ENCODE peak calls at places on chromosomes 2 and 18, in ten cellular contexts. One of them, this sample, is unnamed.

GRCh38 chr2:202203348-202203747 is 35.0 kb downstream of the SUMO1 start:
- DNase-seq in spleen: no peak
- DNase-seq in sigmoid colon: no peak
- DNase-seq in SK-N-SH: no peak
- DNase-seq in HCT116: no peak
- DNase-seq in GM12891: peak
- DNase-seq in Panc1: no peak
- DNase-seq in K562: no peak
- DNase-seq in transverse colon: no peak
- DNase-seq in prostate gland: no peak
- DNase-seq in this sample: no peak

GRCh38 chr2:37180006-37180639 is 8.3 kb downstream of the SULT6B1 start:
- DNase-seq in spleen: no peak
- DNase-seq in prostate gland: peak
- DNase-seq in GM12891: no peak
- DNase-seq in HCT116: no peak
- DNase-seq in K562: no peak
- DNase-seq in Panc1: no peak
- DNase-seq in SK-N-SH: no peak
- DNase-seq in sigmoid colon: no peak
- DNase-seq in transverse colon: no peak
- DNase-seq in this sample: no peak

GRCh38 chr2:12769492-12770105 is 52.9 kb downstream of the TRIB2 start:
- DNase-seq in spleen: no peak
- DNase-seq in sigmoid colon: peak
- DNase-seq in HCT116: no peak
- DNase-seq in GM12891: no peak
- DNase-seq in Panc1: no peak
- DNase-seq in K562: no peak
- DNase-seq in SK-N-SH: no peak
- DNase-seq in prostate gland: no peak
- DNase-seq in transverse colon: no peak
- DNase-seq in this sample: no peak

GRCh38 chr18:26473721-26474120 is 74.6 kb downstream of the KCTD1 start:
- DNase-seq in GM12891: no peak
- DNase-seq in HCT116: no peak
- DNase-seq in sigmoid colon: no peak
- DNase-seq in spleen: no peak
- DNase-seq in transverse colon: no peak
- DNase-seq in prostate gland: no peak
- DNase-seq in SK-N-SH: no peak
- DNase-seq in K562: no peak
- DNase-seq in Panc1: no peak
- DNase-seq in this sample: no peak

GRCh38 chr2:55357907-55358306 is 61.7 kb downstream of the CCDC88A start:
- DNase-seq in Panc1: no peak
- DNase-seq in HCT116: no peak
- DNase-seq in prostate gland: no peak
- DNase-seq in sigmoid colon: no peak
- DNase-seq in SK-N-SH: no peak
- DNase-seq in K562: no peak
- DNase-seq in GM12891: no peak
- DNase-seq in spleen: no peak
- DNase-seq in transverse colon: no peak
- DNase-seq in this sample: no peak

GRCh38 chr2:136411946-136412345 is 294.0 kb upstream of the CXCR4 start:
- DNase-seq in SK-N-SH: no peak
- DNase-seq in sigmoid colon: no peak
- DNase-seq in HCT116: no peak
- DNase-seq in Panc1: no peak
- DNase-seq in prostate gland: no peak
- DNase-seq in spleen: no peak
- DNase-seq in transverse colon: no peak
- DNase-seq in GM12891: no peak
- DNase-seq in K562: no peak
- DNase-seq in this sample: no peak

GRCh38 chr2:195367713-195368529 is 289.1 kb upstream of the SLC39A10 start:
- DNase-seq in K562: peak
- DNase-seq in GM12891: no peak
- DNase-seq in transverse colon: no peak
- DNase-seq in sigmoid colon: no peak
- DNase-seq in SK-N-SH: no peak
- DNase-seq in spleen: no peak
- DNase-seq in prostate gland: peak
- DNase-seq in HCT116: no peak
- DNase-seq in Panc1: no peak
- DNase-seq in this sample: no peak

GRCh38 chr18:11327656-11328055 is 178.3 kb upstream of the PIEZO2 start:
- DNase-seq in sigmoid colon: no peak
- DNase-seq in Panc1: no peak
- DNase-seq in K562: no peak
- DNase-seq in prostate gland: no peak
- DNase-seq in transverse colon: no peak
- DNase-seq in SK-N-SH: no peak
- DNase-seq in HCT116: no peak
- DNase-seq in GM12891: no peak
- DNase-seq in spleen: no peak
- DNase-seq in this sample: no peak

GRCh38 chr18:26780520-26781325 is 84.8 kb downstream of the AQP4 start:
- DNase-seq in SK-N-SH: no peak
- DNase-seq in prostate gland: no peak
- DNase-seq in HCT116: no peak
- DNase-seq in K562: no peak
- DNase-seq in sigmoid colon: no peak
- DNase-seq in spleen: no peak
- DNase-seq in Panc1: no peak
- DNase-seq in transverse colon: no peak
- DNase-seq in GM12891: no peak
- DNase-seq in this sample: no peak

GRCh38 chr2:10020001-10020400 is 23.3 kb upstream of the KLF11 start:
- DNase-seq in spleen: peak
- DNase-seq in SK-N-SH: no peak
- DNase-seq in transverse colon: no peak
- DNase-seq in prostate gland: no peak
- DNase-seq in sigmoid colon: peak
- DNase-seq in K562: no peak
- DNase-seq in GM12891: no peak
- DNase-seq in Panc1: no peak
- DNase-seq in HCT116: no peak
- DNase-seq in this sample: no peak

GRCh38 chr2:10017313-10017941 is 25.9 kb upstream of the KLF11 start:
- DNase-seq in prostate gland: no peak
- DNase-seq in GM12891: no peak
- DNase-seq in transverse colon: no peak
- DNase-seq in sigmoid colon: no peak
- DNase-seq in spleen: no peak
- DNase-seq in K562: no peak
- DNase-seq in Panc1: no peak
- DNase-seq in HCT116: no peak
- DNase-seq in SK-N-SH: no peak
- DNase-seq in this sample: no peak

GRCh38 chr2:10016802-10017258 is 26.5 kb upstream of the KLF11 start:
- DNase-seq in spleen: peak
- DNase-seq in transverse colon: no peak
- DNase-seq in HCT116: no peak
- DNase-seq in K562: no peak
- DNase-seq in GM12891: no peak
- DNase-seq in sigmoid colon: no peak
- DNase-seq in SK-N-SH: no peak
- DNase-seq in Panc1: no peak
- DNase-seq in prostate gland: no peak
- DNase-seq in this sample: no peak

GRCh38 chr2:10022041-10022421 is 21.3 kb upstream of the KLF11 start:
- DNase-seq in spleen: no peak
- DNase-seq in prostate gland: no peak
- DNase-seq in HCT116: no peak
- DNase-seq in sigmoid colon: peak
- DNase-seq in transverse colon: no peak
- DNase-seq in Panc1: no peak
- DNase-seq in SK-N-SH: no peak
- DNase-seq in K562: no peak
- DNase-seq in GM12891: no peak
- DNase-seq in this sample: no peak

DNA sequence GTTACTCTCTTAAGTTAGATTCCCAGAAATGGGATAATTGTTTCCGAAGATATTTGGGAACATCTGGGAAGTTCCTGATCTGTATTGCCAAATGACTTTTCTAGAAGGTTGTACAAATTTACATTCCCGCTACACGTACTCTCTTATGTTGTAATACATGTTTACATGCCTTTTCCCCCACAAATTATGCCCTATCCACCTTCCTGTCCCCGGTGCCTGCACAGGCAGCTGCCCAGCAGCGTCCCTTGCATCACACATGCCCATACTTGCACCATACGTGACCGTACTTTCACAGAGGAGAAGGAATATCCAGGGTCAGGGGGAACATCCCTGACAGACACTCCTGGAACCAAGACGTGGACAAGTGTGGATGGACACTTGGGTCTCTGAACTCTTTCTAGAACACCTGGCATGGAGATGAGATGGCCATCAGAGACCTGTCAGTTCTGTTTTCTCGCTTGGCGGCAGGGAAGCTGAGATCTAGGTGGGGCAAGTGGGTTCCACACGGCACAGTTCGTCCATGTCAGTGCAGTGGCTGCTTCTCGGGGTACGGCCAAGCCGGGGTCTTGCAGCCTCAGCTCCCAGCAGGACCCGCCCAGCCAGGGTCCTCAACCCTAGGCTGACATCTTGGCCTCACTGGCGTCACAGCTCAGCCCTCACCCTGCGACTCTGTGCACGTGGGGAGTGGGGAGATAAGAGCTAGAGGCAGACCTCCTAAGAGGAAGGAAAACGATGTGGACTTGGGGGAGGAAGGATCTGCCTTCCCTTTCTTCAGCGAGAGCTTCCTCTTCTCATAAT is 24.0 kb upstream of the KLF11 start:
- DNase-seq in GM12891: no peak
- DNase-seq in sigmoid colon: no peak
- DNase-seq in K562: no peak
- DNase-seq in prostate gland: peak
- DNase-seq in transverse colon: no peak
- DNase-seq in HCT116: no peak
- DNase-seq in Panc1: no peak
- DNase-seq in SK-N-SH: no peak
- DNase-seq in spleen: peak
- DNase-seq in this sample: no peak
- TF ChIP-seq POLR2AphosphoS5 in GM12891: no peak
- TF ChIP-seq POLR2AphosphoS5 in sigmoid colon: no peak
- TF ChIP-seq POLR2AphosphoS5 in K562: no peak
- TF ChIP-seq POLR2AphosphoS5 in prostate gland: peak
- TF ChIP-seq POLR2AphosphoS5 in transverse colon: peak
- TF ChIP-seq POLR2AphosphoS5 in HCT116: no peak
- TF ChIP-seq POLR2AphosphoS5 in Panc1: no peak
- TF ChIP-seq POLR2AphosphoS5 in SK-N-SH: no peak
- TF ChIP-seq POLR2AphosphoS5 in spleen: no peak
- TF ChIP-seq POLR2AphosphoS5 in this sample: no peak

DNA sequence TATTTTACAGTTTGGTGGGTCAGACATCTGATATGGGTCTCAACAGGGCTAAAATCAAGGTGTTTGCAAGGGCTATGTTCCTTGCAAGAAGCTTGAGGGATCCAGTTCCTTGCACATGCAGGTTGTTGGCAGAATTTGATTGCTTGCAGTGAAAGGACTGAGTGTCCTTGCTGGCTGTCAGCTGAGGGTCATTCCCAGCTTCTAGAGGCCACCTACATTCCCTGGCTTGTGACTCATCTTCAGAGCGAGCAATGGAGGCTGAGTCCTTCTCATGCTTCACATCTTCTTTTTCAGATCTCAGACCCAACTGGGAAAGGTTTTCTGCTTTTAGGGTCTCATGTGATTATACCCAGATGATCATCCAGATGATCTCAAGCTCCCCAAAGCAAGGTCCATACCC is 12.4 kb downstream of the MEX3C start:
- DNase-seq in transverse colon: no peak
- DNase-seq in HCT116: no peak
- DNase-seq in K562: no peak
- DNase-seq in SK-N-SH: no peak
- DNase-seq in prostate gland: no peak
- DNase-seq in GM12891: no peak
- DNase-seq in spleen: no peak
- DNase-seq in Panc1: no peak
- DNase-seq in sigmoid colon: no peak
- DNase-seq in this sample: no peak
- TF ChIP-seq POLR2AphosphoS5 in transverse colon: no peak
- TF ChIP-seq POLR2AphosphoS5 in HCT116: no peak
- TF ChIP-seq POLR2AphosphoS5 in K562: no peak
- TF ChIP-seq POLR2AphosphoS5 in SK-N-SH: no peak
- TF ChIP-seq POLR2AphosphoS5 in prostate gland: no peak
- TF ChIP-seq POLR2AphosphoS5 in GM12891: no peak
- TF ChIP-seq POLR2AphosphoS5 in spleen: no peak
- TF ChIP-seq POLR2AphosphoS5 in Panc1: no peak
- TF ChIP-seq POLR2AphosphoS5 in sigmoid colon: no peak
- TF ChIP-seq POLR2AphosphoS5 in this sample: no peak

GRCh38 chr2:29114841-29115609 is at the start of gene CLIP4:
- DNase-seq in Panc1: no peak
- DNase-seq in prostate gland: peak
- DNase-seq in HCT116: no peak
- DNase-seq in transverse colon: peak
- DNase-seq in GM12891: peak
- DNase-seq in spleen: peak
- DNase-seq in SK-N-SH: peak
- DNase-seq in K562: no peak
- DNase-seq in sigmoid colon: peak
- DNase-seq in this sample: no peak
- TF ChIP-seq POLR2AphosphoS5 in Panc1: no peak
- TF ChIP-seq POLR2AphosphoS5 in prostate gland: no peak
- TF ChIP-seq POLR2AphosphoS5 in HCT116: peak
- TF ChIP-seq POLR2AphosphoS5 in transverse colon: no peak
- TF ChIP-seq POLR2AphosphoS5 in GM12891: no peak
- TF ChIP-seq POLR2AphosphoS5 in spleen: peak
- TF ChIP-seq POLR2AphosphoS5 in SK-N-SH: no peak
- TF ChIP-seq POLR2AphosphoS5 in K562: no peak
- TF ChIP-seq POLR2AphosphoS5 in sigmoid colon: no peak
- TF ChIP-seq POLR2AphosphoS5 in this sample: no peak

DNA sequence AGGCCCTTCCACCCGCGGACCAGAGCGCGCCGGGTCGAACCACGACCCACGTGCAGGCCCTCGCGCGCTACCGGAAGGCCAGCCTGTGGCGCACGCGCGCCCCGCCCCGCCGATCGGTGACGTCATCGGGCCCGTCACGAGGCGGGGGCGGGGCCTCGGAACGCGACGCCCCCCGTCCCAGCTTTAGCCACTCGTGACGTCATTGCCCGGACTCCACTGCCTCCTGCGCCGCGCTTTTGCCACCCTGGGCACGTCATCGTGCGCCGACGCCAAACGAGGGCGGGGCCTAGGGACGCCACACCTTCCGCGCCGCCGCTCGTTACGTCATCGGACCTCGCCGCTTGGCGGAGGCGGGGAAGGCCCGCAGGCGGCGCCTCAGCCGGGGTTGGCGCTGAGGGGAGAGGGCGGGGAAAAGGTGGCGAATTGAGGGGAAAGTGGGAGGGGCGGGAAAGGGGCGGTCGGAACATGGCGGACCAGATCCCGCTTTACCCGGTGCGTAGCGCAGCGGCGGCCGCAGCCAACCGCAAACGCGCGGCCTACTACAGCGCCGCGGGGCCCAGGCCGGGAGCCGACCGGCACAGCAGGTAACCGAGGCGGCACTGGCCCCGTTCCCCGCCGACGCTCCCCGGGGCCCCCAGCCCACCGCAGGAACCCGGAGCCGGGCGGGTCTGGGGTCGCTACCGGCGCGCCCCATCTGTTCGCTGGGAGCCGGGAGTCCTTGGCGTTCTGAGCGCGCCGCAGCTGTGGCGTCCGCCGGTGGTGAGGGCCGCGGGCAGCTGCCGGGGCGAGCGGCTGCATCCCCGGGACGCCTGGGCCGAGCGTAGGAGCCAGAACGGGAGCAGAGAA is at the start of gene ATP9B:
- DNase-seq in transverse colon: peak
- DNase-seq in sigmoid colon: peak
- DNase-seq in SK-N-SH: peak
- DNase-seq in GM12891: peak
- DNase-seq in HCT116: peak
- DNase-seq in spleen: peak
- DNase-seq in prostate gland: peak
- DNase-seq in K562: peak
- DNase-seq in Panc1: peak
- DNase-seq in this sample: no peak
- TF ChIP-seq POLR2AphosphoS5 in transverse colon: peak
- TF ChIP-seq POLR2AphosphoS5 in sigmoid colon: peak
- TF ChIP-seq POLR2AphosphoS5 in SK-N-SH: peak
- TF ChIP-seq POLR2AphosphoS5 in GM12891: peak
- TF ChIP-seq POLR2AphosphoS5 in HCT116: peak
- TF ChIP-seq POLR2AphosphoS5 in spleen: peak
- TF ChIP-seq POLR2AphosphoS5 in prostate gland: peak
- TF ChIP-seq POLR2AphosphoS5 in K562: no peak
- TF ChIP-seq POLR2AphosphoS5 in Panc1: peak
- TF ChIP-seq POLR2AphosphoS5 in this sample: peak